ENCODE peak calls at places on chromosomes 6 and 20, in seven cellular contexts. One of them, this sample, is unnamed.

GRCh38 chr20:21437816-21438215 is 40.5 kb upstream of the NKX2-4 start:
- DNase-seq in choroid plexus epithelial cell: no peak
- DNase-seq in activated CD4-positive, CD25-positive, alpha-beta regulatory T cell treated with anti-CD3 and anti-CD28 coated beads, Interleukin-2, amount 50 U/mL, for 72 hours: no peak
- DNase-seq in brain microvascular endothelial cell: no peak
- DNase-seq in NCI-H146: no peak
- DNase-seq in uterus: no peak
- DNase-seq in T-helper 9 cell: no peak
- DNase-seq in this sample: no peak

GRCh38 chr20:50913976-50914375 is 17.3 kb downstream of the ADNP start:
- DNase-seq in choroid plexus epithelial cell: peak
- DNase-seq in activated CD4-positive, CD25-positive, alpha-beta regulatory T cell treated with anti-CD3 and anti-CD28 coated beads, Interleukin-2, amount 50 U/mL, for 72 hours: no peak
- DNase-seq in brain microvascular endothelial cell: peak
- DNase-seq in NCI-H146: no peak
- DNase-seq in uterus: no peak
- DNase-seq in T-helper 9 cell: no peak
- DNase-seq in this sample: peak

GRCh38 chr6:17045581-17046322 is 56.1 kb upstream of the STMND1 start:
- DNase-seq in choroid plexus epithelial cell: peak
- DNase-seq in activated CD4-positive, CD25-positive, alpha-beta regulatory T cell treated with anti-CD3 and anti-CD28 coated beads, Interleukin-2, amount 50 U/mL, for 72 hours: no peak
- DNase-seq in brain microvascular endothelial cell: peak
- DNase-seq in NCI-H146: no peak
- DNase-seq in uterus: no peak
- DNase-seq in T-helper 9 cell: no peak
- DNase-seq in this sample: peak

GRCh38 chr6:33589723-33590530 is 9.9 kb upstream of the BAK1 start:
- DNase-seq in choroid plexus epithelial cell: peak
- DNase-seq in activated CD4-positive, CD25-positive, alpha-beta regulatory T cell treated with anti-CD3 and anti-CD28 coated beads, Interleukin-2, amount 50 U/mL, for 72 hours: no peak
- DNase-seq in brain microvascular endothelial cell: peak
- DNase-seq in NCI-H146: peak
- DNase-seq in uterus: peak
- DNase-seq in T-helper 9 cell: no peak
- DNase-seq in this sample: peak

GRCh38 chr20:13670160-13670559 is 31.4 kb upstream of the TASP1 start:
- DNase-seq in choroid plexus epithelial cell: no peak
- DNase-seq in activated CD4-positive, CD25-positive, alpha-beta regulatory T cell treated with anti-CD3 and anti-CD28 coated beads, Interleukin-2, amount 50 U/mL, for 72 hours: no peak
- DNase-seq in brain microvascular endothelial cell: no peak
- DNase-seq in NCI-H146: no peak
- DNase-seq in uterus: no peak
- DNase-seq in T-helper 9 cell: no peak
- DNase-seq in this sample: no peak

GRCh38 chr20:9348316-9348715 is 166.1 kb upstream of the LAMP5 start:
- DNase-seq in choroid plexus epithelial cell: no peak
- DNase-seq in activated CD4-positive, CD25-positive, alpha-beta regulatory T cell treated with anti-CD3 and anti-CD28 coated beads, Interleukin-2, amount 50 U/mL, for 72 hours: no peak
- DNase-seq in brain microvascular endothelial cell: no peak
- DNase-seq in NCI-H146: no peak
- DNase-seq in uterus: no peak
- DNase-seq in T-helper 9 cell: no peak
- DNase-seq in this sample: no peak

GRCh38 chr6:139926711-139927110 is 552.3 kb upstream of the CITED2 start:
- DNase-seq in choroid plexus epithelial cell: peak
- DNase-seq in activated CD4-positive, CD25-positive, alpha-beta regulatory T cell treated with anti-CD3 and anti-CD28 coated beads, Interleukin-2, amount 50 U/mL, for 72 hours: no peak
- DNase-seq in brain microvascular endothelial cell: peak
- DNase-seq in NCI-H146: no peak
- DNase-seq in uterus: no peak
- DNase-seq in T-helper 9 cell: no peak
- DNase-seq in this sample: peak

GRCh38 chr6:134169881-134170486 is 117.6 kb upstream of the SLC2A12 start:
- DNase-seq in choroid plexus epithelial cell: peak
- DNase-seq in activated CD4-positive, CD25-positive, alpha-beta regulatory T cell treated with anti-CD3 and anti-CD28 coated beads, Interleukin-2, amount 50 U/mL, for 72 hours: no peak
- DNase-seq in brain microvascular endothelial cell: no peak
- DNase-seq in NCI-H146: no peak
- DNase-seq in uterus: no peak
- DNase-seq in T-helper 9 cell: no peak
- DNase-seq in this sample: peak

GRCh38 chr20:61710108-61710507 is 355.6 kb downstream of the TAF4 start:
- DNase-seq in choroid plexus epithelial cell: no peak
- DNase-seq in activated CD4-positive, CD25-positive, alpha-beta regulatory T cell treated with anti-CD3 and anti-CD28 coated beads, Interleukin-2, amount 50 U/mL, for 72 hours: no peak
- DNase-seq in brain microvascular endothelial cell: no peak
- DNase-seq in NCI-H146: no peak
- DNase-seq in uterus: no peak
- DNase-seq in T-helper 9 cell: no peak
- DNase-seq in this sample: no peak

GRCh38 chr20:3358676-3359340 is 48.7 kb downstream of the DNAAF9 start:
- DNase-seq in choroid plexus epithelial cell: no peak
- DNase-seq in activated CD4-positive, CD25-positive, alpha-beta regulatory T cell treated with anti-CD3 and anti-CD28 coated beads, Interleukin-2, amount 50 U/mL, for 72 hours: no peak
- DNase-seq in brain microvascular endothelial cell: no peak
- DNase-seq in NCI-H146: no peak
- DNase-seq in uterus: no peak
- DNase-seq in T-helper 9 cell: no peak
- DNase-seq in this sample: no peak

This sample was measured in IMR-90.